ENCODE peak calls at places on chromosome 14, in ten cellular contexts. One of them, this sample, is unnamed.

GRCh38 chr14:22651586-22651985 is 7.4 kb upstream of the OR6J1 start:
- DNase-seq in mucosa of gallbladder: no peak
- DNase-seq in activated T-helper 1 cell treated with Interleukin-2 at 50 U/mL for 16 hours: no peak
- DNase-seq in SK-MEL-5: no peak
- DNase-seq in stimulated activated effector memory CD8-positive, alpha-beta T cell treated with anti-CD3 and anti-CD28 coated beads, Interleukin-12 subunit alpha, Interleukin-12 subunit beta, amount 100 ng/mL, for 72 hours: no peak
- DNase-seq in stimulated activated CD4-positive, alpha-beta T cell treated with anti-CD3 and anti-CD28 coated beads, Interleukin-1b, Interleukin-23, amount 100 ng/mL, for 1 hour: no peak
- DNase-seq in NCI-H2107: no peak
- DNase-seq in body of pancreas: no peak
- DNase-seq in Caki2: no peak
- DNase-seq in NCI-H2081: no peak
- DNase-seq in this sample: no peak

GRCh38 chr14:106518054-106518943 is 991.9 kb downstream of the TMEM121 start:
- DNase-seq in mucosa of gallbladder: peak; percentile 51
- DNase-seq in activated T-helper 1 cell treated with Interleukin-2 at 50 U/mL for 16 hours: peak; percentile 73
- DNase-seq in SK-MEL-5: peak; percentile 58
- DNase-seq in stimulated activated effector memory CD8-positive, alpha-beta T cell treated with anti-CD3 and anti-CD28 coated beads, Interleukin-12 subunit alpha, Interleukin-12 subunit beta, amount 100 ng/mL, for 72 hours: peak; percentile 70
- DNase-seq in stimulated activated CD4-positive, alpha-beta T cell treated with anti-CD3 and anti-CD28 coated beads, Interleukin-1b, Interleukin-23, amount 100 ng/mL, for 1 hour: peak; percentile 71
- DNase-seq in NCI-H2107: peak; percentile 11
- DNase-seq in body of pancreas: peak; percentile 30
- DNase-seq in Caki2: no peak
- DNase-seq in NCI-H2081: no peak
- DNase-seq in this sample: no peak

GRCh38 chr14:22200977-22201605 is 387.9 kb downstream of the DAD1 start:
- DNase-seq in mucosa of gallbladder: no peak
- DNase-seq in activated T-helper 1 cell treated with Interleukin-2 at 50 U/mL for 16 hours: no peak
- DNase-seq in SK-MEL-5: peak; percentile 81
- DNase-seq in stimulated activated effector memory CD8-positive, alpha-beta T cell treated with anti-CD3 and anti-CD28 coated beads, Interleukin-12 subunit alpha, Interleukin-12 subunit beta, amount 100 ng/mL, for 72 hours: no peak
- DNase-seq in stimulated activated CD4-positive, alpha-beta T cell treated with anti-CD3 and anti-CD28 coated beads, Interleukin-1b, Interleukin-23, amount 100 ng/mL, for 1 hour: no peak
- DNase-seq in NCI-H2107: no peak
- DNase-seq in body of pancreas: no peak
- DNase-seq in Caki2: peak; percentile 60
- DNase-seq in NCI-H2081: no peak
- DNase-seq in this sample: no peak

GRCh38 chr14:90455100-90455571 is 58.3 kb downstream of the CALM1 start:
- DNase-seq in mucosa of gallbladder: no peak
- DNase-seq in activated T-helper 1 cell treated with Interleukin-2 at 50 U/mL for 16 hours: no peak
- DNase-seq in SK-MEL-5: no peak
- DNase-seq in stimulated activated effector memory CD8-positive, alpha-beta T cell treated with anti-CD3 and anti-CD28 coated beads, Interleukin-12 subunit alpha, Interleukin-12 subunit beta, amount 100 ng/mL, for 72 hours: no peak
- DNase-seq in stimulated activated CD4-positive, alpha-beta T cell treated with anti-CD3 and anti-CD28 coated beads, Interleukin-1b, Interleukin-23, amount 100 ng/mL, for 1 hour: no peak
- DNase-seq in NCI-H2107: no peak
- DNase-seq in body of pancreas: no peak
- DNase-seq in Caki2: no peak
- DNase-seq in NCI-H2081: no peak
- DNase-seq in this sample: no peak

GRCh38 chr14:92421756-92422155 is 91.8 kb upstream of the RIN3 start:
- DNase-seq in mucosa of gallbladder: no peak
- DNase-seq in activated T-helper 1 cell treated with Interleukin-2 at 50 U/mL for 16 hours: no peak
- DNase-seq in SK-MEL-5: no peak
- DNase-seq in stimulated activated effector memory CD8-positive, alpha-beta T cell treated with anti-CD3 and anti-CD28 coated beads, Interleukin-12 subunit alpha, Interleukin-12 subunit beta, amount 100 ng/mL, for 72 hours: no peak
- DNase-seq in stimulated activated CD4-positive, alpha-beta T cell treated with anti-CD3 and anti-CD28 coated beads, Interleukin-1b, Interleukin-23, amount 100 ng/mL, for 1 hour: no peak
- DNase-seq in NCI-H2107: no peak
- DNase-seq in body of pancreas: no peak
- DNase-seq in Caki2: no peak
- DNase-seq in NCI-H2081: no peak
- DNase-seq in this sample: no peak

GRCh38 chr14:74591899-74592298 is 20.1 kb downstream of the LTBP2 start:
- DNase-seq in mucosa of gallbladder: no peak
- DNase-seq in activated T-helper 1 cell treated with Interleukin-2 at 50 U/mL for 16 hours: no peak
- DNase-seq in SK-MEL-5: no peak
- DNase-seq in stimulated activated effector memory CD8-positive, alpha-beta T cell treated with anti-CD3 and anti-CD28 coated beads, Interleukin-12 subunit alpha, Interleukin-12 subunit beta, amount 100 ng/mL, for 72 hours: no peak
- DNase-seq in stimulated activated CD4-positive, alpha-beta T cell treated with anti-CD3 and anti-CD28 coated beads, Interleukin-1b, Interleukin-23, amount 100 ng/mL, for 1 hour: no peak
- DNase-seq in NCI-H2107: no peak
- DNase-seq in body of pancreas: no peak
- DNase-seq in Caki2: no peak
- DNase-seq in NCI-H2081: no peak
- DNase-seq in this sample: no peak

GRCh38 chr14:101133068-101133467 is 229.5 kb upstream of the RTL1 start:
- DNase-seq in mucosa of gallbladder: no peak
- DNase-seq in activated T-helper 1 cell treated with Interleukin-2 at 50 U/mL for 16 hours: no peak
- DNase-seq in SK-MEL-5: no peak
- DNase-seq in stimulated activated effector memory CD8-positive, alpha-beta T cell treated with anti-CD3 and anti-CD28 coated beads, Interleukin-12 subunit alpha, Interleukin-12 subunit beta, amount 100 ng/mL, for 72 hours: no peak
- DNase-seq in stimulated activated CD4-positive, alpha-beta T cell treated with anti-CD3 and anti-CD28 coated beads, Interleukin-1b, Interleukin-23, amount 100 ng/mL, for 1 hour: no peak
- DNase-seq in NCI-H2107: no peak
- DNase-seq in body of pancreas: no peak
- DNase-seq in Caki2: no peak
- DNase-seq in NCI-H2081: no peak
- DNase-seq in this sample: no peak

GRCh38 chr14:23056956-23057756 is at the start of gene CDH24:
- DNase-seq in mucosa of gallbladder: peak; percentile 74
- DNase-seq in activated T-helper 1 cell treated with Interleukin-2 at 50 U/mL for 16 hours: peak; percentile 54
- DNase-seq in SK-MEL-5: peak; percentile 51
- DNase-seq in stimulated activated effector memory CD8-positive, alpha-beta T cell treated with anti-CD3 and anti-CD28 coated beads, Interleukin-12 subunit alpha, Interleukin-12 subunit beta, amount 100 ng/mL, for 72 hours: peak; percentile 58
- DNase-seq in stimulated activated CD4-positive, alpha-beta T cell treated with anti-CD3 and anti-CD28 coated beads, Interleukin-1b, Interleukin-23, amount 100 ng/mL, for 1 hour: no peak
- DNase-seq in NCI-H2107: no peak
- DNase-seq in body of pancreas: peak; percentile 77
- DNase-seq in Caki2: peak; percentile 70
- DNase-seq in NCI-H2081: no peak
- DNase-seq in this sample: no peak

GRCh38 chr14:24542346-24542936 is 33.6 kb downstream of the CTSG start:
- DNase-seq in mucosa of gallbladder: no peak
- DNase-seq in activated T-helper 1 cell treated with Interleukin-2 at 50 U/mL for 16 hours: no peak
- DNase-seq in SK-MEL-5: peak; percentile 36
- DNase-seq in stimulated activated effector memory CD8-positive, alpha-beta T cell treated with anti-CD3 and anti-CD28 coated beads, Interleukin-12 subunit alpha, Interleukin-12 subunit beta, amount 100 ng/mL, for 72 hours: no peak
- DNase-seq in stimulated activated CD4-positive, alpha-beta T cell treated with anti-CD3 and anti-CD28 coated beads, Interleukin-1b, Interleukin-23, amount 100 ng/mL, for 1 hour: no peak
- DNase-seq in NCI-H2107: no peak
- DNase-seq in body of pancreas: no peak
- DNase-seq in Caki2: no peak
- DNase-seq in NCI-H2081: no peak
- DNase-seq in this sample: no peak

GRCh38 chr14:55702501-55702900 is 122.5 kb downstream of the KTN1 start:
- DNase-seq in mucosa of gallbladder: no peak
- DNase-seq in activated T-helper 1 cell treated with Interleukin-2 at 50 U/mL for 16 hours: no peak
- DNase-seq in SK-MEL-5: no peak
- DNase-seq in stimulated activated effector memory CD8-positive, alpha-beta T cell treated with anti-CD3 and anti-CD28 coated beads, Interleukin-12 subunit alpha, Interleukin-12 subunit beta, amount 100 ng/mL, for 72 hours: no peak
- DNase-seq in stimulated activated CD4-positive, alpha-beta T cell treated with anti-CD3 and anti-CD28 coated beads, Interleukin-1b, Interleukin-23, amount 100 ng/mL, for 1 hour: no peak
- DNase-seq in NCI-H2107: no peak
- DNase-seq in body of pancreas: no peak
- DNase-seq in Caki2: no peak
- DNase-seq in NCI-H2081: no peak
- DNase-seq in this sample: no peak

GRCh38 chr14:63551338-63551737 is 8.2 kb upstream of the PPP2R5E start:
- DNase-seq in mucosa of gallbladder: no peak
- DNase-seq in activated T-helper 1 cell treated with Interleukin-2 at 50 U/mL for 16 hours: no peak
- DNase-seq in SK-MEL-5: no peak
- DNase-seq in stimulated activated effector memory CD8-positive, alpha-beta T cell treated with anti-CD3 and anti-CD28 coated beads, Interleukin-12 subunit alpha, Interleukin-12 subunit beta, amount 100 ng/mL, for 72 hours: no peak
- DNase-seq in stimulated activated CD4-positive, alpha-beta T cell treated with anti-CD3 and anti-CD28 coated beads, Interleukin-1b, Interleukin-23, amount 100 ng/mL, for 1 hour: no peak
- DNase-seq in NCI-H2107: no peak
- DNase-seq in body of pancreas: no peak
- DNase-seq in Caki2: no peak
- DNase-seq in NCI-H2081: no peak
- DNase-seq in this sample: no peak

GRCh38 chr14:37597538-37598084 is 2.2 kb downstream of the TTC6 start:
- DNase-seq in mucosa of gallbladder: no peak
- DNase-seq in activated T-helper 1 cell treated with Interleukin-2 at 50 U/mL for 16 hours: no peak
- DNase-seq in SK-MEL-5: no peak
- DNase-seq in stimulated activated effector memory CD8-positive, alpha-beta T cell treated with anti-CD3 and anti-CD28 coated beads, Interleukin-12 subunit alpha, Interleukin-12 subunit beta, amount 100 ng/mL, for 72 hours: no peak
- DNase-seq in stimulated activated CD4-positive, alpha-beta T cell treated with anti-CD3 and anti-CD28 coated beads, Interleukin-1b, Interleukin-23, amount 100 ng/mL, for 1 hour: no peak
- DNase-seq in NCI-H2107: no peak
- DNase-seq in body of pancreas: no peak
- DNase-seq in Caki2: no peak
- DNase-seq in NCI-H2081: peak; percentile 74
- DNase-seq in this sample: peak; percentile 18

GRCh38 chr14:100104523-100105300 is 39.5 kb downstream of the EVL start:
- DNase-seq in mucosa of gallbladder: no peak
- DNase-seq in activated T-helper 1 cell treated with Interleukin-2 at 50 U/mL for 16 hours: no peak
- DNase-seq in SK-MEL-5: peak; percentile 48
- DNase-seq in stimulated activated effector memory CD8-positive, alpha-beta T cell treated with anti-CD3 and anti-CD28 coated beads, Interleukin-12 subunit alpha, Interleukin-12 subunit beta, amount 100 ng/mL, for 72 hours: no peak
- DNase-seq in stimulated activated CD4-positive, alpha-beta T cell treated with anti-CD3 and anti-CD28 coated beads, Interleukin-1b, Interleukin-23, amount 100 ng/mL, for 1 hour: no peak
- DNase-seq in NCI-H2107: no peak
- DNase-seq in body of pancreas: no peak
- DNase-seq in Caki2: no peak
- DNase-seq in NCI-H2081: no peak
- DNase-seq in this sample: no peak

GRCh38 chr14:99064262-99064954 is 207.6 kb downstream of the BCL11B start:
- DNase-seq in mucosa of gallbladder: no peak
- DNase-seq in activated T-helper 1 cell treated with Interleukin-2 at 50 U/mL for 16 hours: no peak
- DNase-seq in SK-MEL-5: peak; percentile 33
- DNase-seq in stimulated activated effector memory CD8-positive, alpha-beta T cell treated with anti-CD3 and anti-CD28 coated beads, Interleukin-12 subunit alpha, Interleukin-12 subunit beta, amount 100 ng/mL, for 72 hours: no peak
- DNase-seq in stimulated activated CD4-positive, alpha-beta T cell treated with anti-CD3 and anti-CD28 coated beads, Interleukin-1b, Interleukin-23, amount 100 ng/mL, for 1 hour: no peak
- DNase-seq in NCI-H2107: no peak
- DNase-seq in body of pancreas: no peak
- DNase-seq in Caki2: no peak
- DNase-seq in NCI-H2081: no peak
- DNase-seq in this sample: no peak

GRCh38 chr14:89365071-89365801 is 51.8 kb downstream of the FOXN3 start:
- DNase-seq in mucosa of gallbladder: no peak
- DNase-seq in activated T-helper 1 cell treated with Interleukin-2 at 50 U/mL for 16 hours: peak; percentile 33
- DNase-seq in SK-MEL-5: no peak
- DNase-seq in stimulated activated effector memory CD8-positive, alpha-beta T cell treated with anti-CD3 and anti-CD28 coated beads, Interleukin-12 subunit alpha, Interleukin-12 subunit beta, amount 100 ng/mL, for 72 hours: peak; percentile 18
- DNase-seq in stimulated activated CD4-positive, alpha-beta T cell treated with anti-CD3 and anti-CD28 coated beads, Interleukin-1b, Interleukin-23, amount 100 ng/mL, for 1 hour: peak; percentile 13
- DNase-seq in NCI-H2107: no peak
- DNase-seq in body of pancreas: peak; percentile 51
- DNase-seq in Caki2: no peak
- DNase-seq in NCI-H2081: no peak
- DNase-seq in this sample: no peak

GRCh38 chr14:104864267-104865068 is 600 bp upstream of the CEP170B start:
- DNase-seq in mucosa of gallbladder: peak; percentile 88
- DNase-seq in activated T-helper 1 cell treated with Interleukin-2 at 50 U/mL for 16 hours: no peak
- DNase-seq in SK-MEL-5: no peak
- DNase-seq in stimulated activated effector memory CD8-positive, alpha-beta T cell treated with anti-CD3 and anti-CD28 coated beads, Interleukin-12 subunit alpha, Interleukin-12 subunit beta, amount 100 ng/mL, for 72 hours: no peak
- DNase-seq in stimulated activated CD4-positive, alpha-beta T cell treated with anti-CD3 and anti-CD28 coated beads, Interleukin-1b, Interleukin-23, amount 100 ng/mL, for 1 hour: no peak
- DNase-seq in NCI-H2107: peak; percentile 64
- DNase-seq in body of pancreas: peak; percentile 81
- DNase-seq in Caki2: peak; percentile 26
- DNase-seq in NCI-H2081: no peak
- DNase-seq in this sample: no peak

GRCh38 chr14:101077511-101078074 is 174.1 kb upstream of the RTL1 start:
- DNase-seq in mucosa of gallbladder: no peak
- DNase-seq in activated T-helper 1 cell treated with Interleukin-2 at 50 U/mL for 16 hours: no peak
- DNase-seq in SK-MEL-5: no peak
- DNase-seq in stimulated activated effector memory CD8-positive, alpha-beta T cell treated with anti-CD3 and anti-CD28 coated beads, Interleukin-12 subunit alpha, Interleukin-12 subunit beta, amount 100 ng/mL, for 72 hours: no peak
- DNase-seq in stimulated activated CD4-positive, alpha-beta T cell treated with anti-CD3 and anti-CD28 coated beads, Interleukin-1b, Interleukin-23, amount 100 ng/mL, for 1 hour: no peak
- DNase-seq in NCI-H2107: peak; percentile 26
- DNase-seq in body of pancreas: no peak
- DNase-seq in Caki2: no peak
- DNase-seq in NCI-H2081: no peak
- DNase-seq in this sample: peak; percentile 44

GRCh38 chr14:53793790-53794560 is 162.7 kb downstream of the BMP4 start:
- DNase-seq in mucosa of gallbladder: peak; percentile 20
- DNase-seq in activated T-helper 1 cell treated with Interleukin-2 at 50 U/mL for 16 hours: no peak
- DNase-seq in SK-MEL-5: no peak
- DNase-seq in stimulated activated effector memory CD8-positive, alpha-beta T cell treated with anti-CD3 and anti-CD28 coated beads, Interleukin-12 subunit alpha, Interleukin-12 subunit beta, amount 100 ng/mL, for 72 hours: no peak
- DNase-seq in stimulated activated CD4-positive, alpha-beta T cell treated with anti-CD3 and anti-CD28 coated beads, Interleukin-1b, Interleukin-23, amount 100 ng/mL, for 1 hour: no peak
- DNase-seq in NCI-H2107: peak; percentile 15
- DNase-seq in body of pancreas: peak; percentile 3
- DNase-seq in Caki2: no peak
- DNase-seq in NCI-H2081: peak; percentile 32
- DNase-seq in this sample: peak; percentile 94

GRCh38 chr14:22791302-22791701 is 23.9 kb downstream of the SLC7A7 start:
- DNase-seq in mucosa of gallbladder: no peak
- DNase-seq in activated T-helper 1 cell treated with Interleukin-2 at 50 U/mL for 16 hours: no peak
- DNase-seq in SK-MEL-5: no peak
- DNase-seq in stimulated activated effector memory CD8-positive, alpha-beta T cell treated with anti-CD3 and anti-CD28 coated beads, Interleukin-12 subunit alpha, Interleukin-12 subunit beta, amount 100 ng/mL, for 72 hours: no peak
- DNase-seq in stimulated activated CD4-positive, alpha-beta T cell treated with anti-CD3 and anti-CD28 coated beads, Interleukin-1b, Interleukin-23, amount 100 ng/mL, for 1 hour: no peak
- DNase-seq in NCI-H2107: no peak
- DNase-seq in body of pancreas: no peak
- DNase-seq in Caki2: peak; percentile 36
- DNase-seq in NCI-H2081: no peak
- DNase-seq in this sample: no peak

GRCh38 chr14:24483604-24484252 is 24.3 kb downstream of the CMA1 start:
- DNase-seq in mucosa of gallbladder: no peak
- DNase-seq in activated T-helper 1 cell treated with Interleukin-2 at 50 U/mL for 16 hours: no peak
- DNase-seq in SK-MEL-5: peak; percentile 47
- DNase-seq in stimulated activated effector memory CD8-positive, alpha-beta T cell treated with anti-CD3 and anti-CD28 coated beads, Interleukin-12 subunit alpha, Interleukin-12 subunit beta, amount 100 ng/mL, for 72 hours: no peak
- DNase-seq in stimulated activated CD4-positive, alpha-beta T cell treated with anti-CD3 and anti-CD28 coated beads, Interleukin-1b, Interleukin-23, amount 100 ng/mL, for 1 hour: no peak
- DNase-seq in NCI-H2107: no peak
- DNase-seq in body of pancreas: no peak
- DNase-seq in Caki2: no peak
- DNase-seq in NCI-H2081: no peak
- DNase-seq in this sample: no peak

GRCh38 chr14:71209888-71210287 is 302.6 kb downstream of the PCNX1 start:
- DNase-seq in mucosa of gallbladder: no peak
- DNase-seq in activated T-helper 1 cell treated with Interleukin-2 at 50 U/mL for 16 hours: no peak
- DNase-seq in SK-MEL-5: no peak
- DNase-seq in stimulated activated effector memory CD8-positive, alpha-beta T cell treated with anti-CD3 and anti-CD28 coated beads, Interleukin-12 subunit alpha, Interleukin-12 subunit beta, amount 100 ng/mL, for 72 hours: no peak
- DNase-seq in stimulated activated CD4-positive, alpha-beta T cell treated with anti-CD3 and anti-CD28 coated beads, Interleukin-1b, Interleukin-23, amount 100 ng/mL, for 1 hour: no peak
- DNase-seq in NCI-H2107: no peak
- DNase-seq in body of pancreas: no peak
- DNase-seq in Caki2: no peak
- DNase-seq in NCI-H2081: no peak
- DNase-seq in this sample: no peak

GRCh38 chr14:55731881-55732498 is 152.0 kb downstream of the KTN1 start:
- DNase-seq in mucosa of gallbladder: peak; percentile 52
- DNase-seq in activated T-helper 1 cell treated with Interleukin-2 at 50 U/mL for 16 hours: peak; percentile 22
- DNase-seq in SK-MEL-5: peak; percentile 57
- DNase-seq in stimulated activated effector memory CD8-positive, alpha-beta T cell treated with anti-CD3 and anti-CD28 coated beads, Interleukin-12 subunit alpha, Interleukin-12 subunit beta, amount 100 ng/mL, for 72 hours: peak; percentile 44
- DNase-seq in stimulated activated CD4-positive, alpha-beta T cell treated with anti-CD3 and anti-CD28 coated beads, Interleukin-1b, Interleukin-23, amount 100 ng/mL, for 1 hour: peak; percentile 7
- DNase-seq in NCI-H2107: no peak
- DNase-seq in body of pancreas: peak; percentile 59
- DNase-seq in Caki2: no peak
- DNase-seq in NCI-H2081: peak; percentile 39
- DNase-seq in this sample: peak; percentile 51

GRCh38 chr14:44759263-44759662 is 202.5 kb downstream of the KLHL28 start:
- DNase-seq in mucosa of gallbladder: no peak
- DNase-seq in activated T-helper 1 cell treated with Interleukin-2 at 50 U/mL for 16 hours: no peak
- DNase-seq in SK-MEL-5: no peak
- DNase-seq in stimulated activated effector memory CD8-positive, alpha-beta T cell treated with anti-CD3 and anti-CD28 coated beads, Interleukin-12 subunit alpha, Interleukin-12 subunit beta, amount 100 ng/mL, for 72 hours: no peak
- DNase-seq in stimulated activated CD4-positive, alpha-beta T cell treated with anti-CD3 and anti-CD28 coated beads, Interleukin-1b, Interleukin-23, amount 100 ng/mL, for 1 hour: no peak
- DNase-seq in NCI-H2107: no peak
- DNase-seq in body of pancreas: no peak
- DNase-seq in Caki2: no peak
- DNase-seq in NCI-H2081: no peak
- DNase-seq in this sample: no peak

GRCh38 chr14:34810028-34810427 is 65.1 kb downstream of the BAZ1A start:
- DNase-seq in mucosa of gallbladder: no peak
- DNase-seq in activated T-helper 1 cell treated with Interleukin-2 at 50 U/mL for 16 hours: no peak
- DNase-seq in SK-MEL-5: no peak
- DNase-seq in stimulated activated effector memory CD8-positive, alpha-beta T cell treated with anti-CD3 and anti-CD28 coated beads, Interleukin-12 subunit alpha, Interleukin-12 subunit beta, amount 100 ng/mL, for 72 hours: no peak
- DNase-seq in stimulated activated CD4-positive, alpha-beta T cell treated with anti-CD3 and anti-CD28 coated beads, Interleukin-1b, Interleukin-23, amount 100 ng/mL, for 1 hour: no peak
- DNase-seq in NCI-H2107: no peak
- DNase-seq in body of pancreas: no peak
- DNase-seq in Caki2: no peak
- DNase-seq in NCI-H2081: no peak
- DNase-seq in this sample: no peak

GRCh38 chr14:29176876-29177275 is 410.3 kb downstream of the FOXG1 start:
- DNase-seq in mucosa of gallbladder: no peak
- DNase-seq in activated T-helper 1 cell treated with Interleukin-2 at 50 U/mL for 16 hours: no peak
- DNase-seq in SK-MEL-5: no peak
- DNase-seq in stimulated activated effector memory CD8-positive, alpha-beta T cell treated with anti-CD3 and anti-CD28 coated beads, Interleukin-12 subunit alpha, Interleukin-12 subunit beta, amount 100 ng/mL, for 72 hours: no peak
- DNase-seq in stimulated activated CD4-positive, alpha-beta T cell treated with anti-CD3 and anti-CD28 coated beads, Interleukin-1b, Interleukin-23, amount 100 ng/mL, for 1 hour: no peak
- DNase-seq in NCI-H2107: no peak
- DNase-seq in body of pancreas: no peak
- DNase-seq in Caki2: no peak
- DNase-seq in NCI-H2081: no peak
- DNase-seq in this sample: no peak

GRCh38 chr14:96385385-96385784 is 6.5 kb upstream of the AK7 start:
- DNase-seq in mucosa of gallbladder: no peak
- DNase-seq in activated T-helper 1 cell treated with Interleukin-2 at 50 U/mL for 16 hours: no peak
- DNase-seq in SK-MEL-5: peak; percentile 29
- DNase-seq in stimulated activated effector memory CD8-positive, alpha-beta T cell treated with anti-CD3 and anti-CD28 coated beads, Interleukin-12 subunit alpha, Interleukin-12 subunit beta, amount 100 ng/mL, for 72 hours: no peak
- DNase-seq in stimulated activated CD4-positive, alpha-beta T cell treated with anti-CD3 and anti-CD28 coated beads, Interleukin-1b, Interleukin-23, amount 100 ng/mL, for 1 hour: no peak
- DNase-seq in NCI-H2107: no peak
- DNase-seq in body of pancreas: peak; percentile 18
- DNase-seq in Caki2: no peak
- DNase-seq in NCI-H2081: no peak
- DNase-seq in this sample: no peak

GRCh38 chr14:94575730-94576585 is 5.3 kb upstream of the SERPINA5 start:
- DNase-seq in mucosa of gallbladder: no peak
- DNase-seq in activated T-helper 1 cell treated with Interleukin-2 at 50 U/mL for 16 hours: no peak
- DNase-seq in SK-MEL-5: no peak
- DNase-seq in stimulated activated effector memory CD8-positive, alpha-beta T cell treated with anti-CD3 and anti-CD28 coated beads, Interleukin-12 subunit alpha, Interleukin-12 subunit beta, amount 100 ng/mL, for 72 hours: no peak
- DNase-seq in stimulated activated CD4-positive, alpha-beta T cell treated with anti-CD3 and anti-CD28 coated beads, Interleukin-1b, Interleukin-23, amount 100 ng/mL, for 1 hour: no peak
- DNase-seq in NCI-H2107: no peak
- DNase-seq in body of pancreas: peak; percentile 82
- DNase-seq in Caki2: no peak
- DNase-seq in NCI-H2081: no peak
- DNase-seq in this sample: no peak

GRCh38 chr14:106690333-106690891 is 1164.0 kb downstream of the TMEM121 start:
- DNase-seq in mucosa of gallbladder: no peak
- DNase-seq in activated T-helper 1 cell treated with Interleukin-2 at 50 U/mL for 16 hours: no peak
- DNase-seq in SK-MEL-5: no peak
- DNase-seq in stimulated activated effector memory CD8-positive, alpha-beta T cell treated with anti-CD3 and anti-CD28 coated beads, Interleukin-12 subunit alpha, Interleukin-12 subunit beta, amount 100 ng/mL, for 72 hours: no peak
- DNase-seq in stimulated activated CD4-positive, alpha-beta T cell treated with anti-CD3 and anti-CD28 coated beads, Interleukin-1b, Interleukin-23, amount 100 ng/mL, for 1 hour: no peak
- DNase-seq in NCI-H2107: no peak
- DNase-seq in body of pancreas: no peak
- DNase-seq in Caki2: no peak
- DNase-seq in NCI-H2081: no peak
- DNase-seq in this sample: no peak